ENCODE peak calls at places on chromosomes 4 and X, in six cellular contexts. L, T, E, U, J and Z are unnamed samples.

GRCh38 chr4:123976285-123976684 is 579.7 kb downstream of the SPRY1 start:
- DNase-seq in J (peak), E (no peak), L (no peak), T (no peak), U (no peak), Z (no peak)

GRCh38 chr4:140135529-140136021 is 18.4 kb downstream of the MAML3 start:
- DNase-seq in T (peak), E (peak), L (no peak), U (no peak), J (peak), Z (peak)

GRCh38 chr4:24160358-24160757 is 270.5 kb upstream of the PPARGC1A start:
- DNase-seq in L (no peak), J (no peak), T (no peak), E (peak), U (no peak), Z (no peak)

GRCh38 chr4:150181536-150181935 is 103.3 kb downstream of the DCLK2 start:
- DNase-seq in E (peak), J (peak), L (no peak), T (no peak), U (no peak), Z (peak)

GRCh38 chr4:126445596-126445995 is 1130.8 kb downstream of the FAT4 start:
- DNase-seq in E (no peak), L (no peak), J (no peak), T (no peak), U (no peak), Z (no peak)

GRCh38 chr4:183011213-183011907 is 87.7 kb upstream of the WWC2 start:
- DNase-seq in U (no peak), E (peak), T (no peak), L (no peak), J (no peak), Z (peak)

GRCh38 chr4:141213550-141213991 is 7.1 kb upstream of the ZNF330 start:
- DNase-seq in T (no peak), J (no peak), L (no peak), E (no peak), U (no peak), Z (no peak)

GRCh38 chr4:131348258-131348657 is 1800.8 kb upstream of the PCDH10 start:
- DNase-seq in E (no peak), U (no peak), L (no peak), J (no peak), T (no peak), Z (no peak)

GRCh38 chr4:80420638-80421037 is 85.1 kb downstream of the CFAP299 start:
- DNase-seq in L (no peak), T (no peak), U (no peak), J (no peak), E (no peak), Z (no peak)

GRCh38 chrX:153647461-153648357 is 706 bp downstream of the DUSP9 start:
- DNase-seq in U (no peak), T (peak), L (no peak), J (no peak), E (no peak), Z (no peak)

GRCh38 chr4:76293705-76294274 is 12.7 kb upstream of the STBD1 start:
- DNase-seq in U (no peak), E (no peak), L (no peak), J (no peak), T (no peak), Z (no peak)

GRCh38 chrX:46588263-46588662 is 14.7 kb downstream of the CHST7 start:
- DNase-seq in T (peak), U (peak), E (peak), J (peak), L (peak), Z (peak)

GRCh38 chr4:119647558-119647957 is 19.0 kb upstream of the PDE5A start:
- DNase-seq in T (no peak), L (no peak), J (no peak), U (no peak), E (no peak), Z (no peak)

GRCh38 chrX:49761481-49761880 is 65.7 kb upstream of the PAGE1 start:
- DNase-seq in J (peak), E (peak), L (peak), U (peak), T (no peak), Z (peak)

GRCh38 chr4:109207060-109207459 is 95.4 kb downstream of the COL25A1 start:
- DNase-seq in J (no peak), T (no peak), L (no peak), U (no peak), E (peak), Z (peak)

GRCh38 chr4:165355900-165356300 is 22.9 kb upstream of the CPE start:
- DNase-seq in T (no peak), J (peak), U (no peak), L (peak), E (peak), Z (peak)

GRCh38 chr4:30653291-30653690 is 66.9 kb upstream of the PCDH7 start:
- DNase-seq in T (no peak), U (no peak), J (no peak), E (no peak), L (no peak), Z (no peak)

GRCh38 chr4:30714408-30715031 is 5.6 kb upstream of the PCDH7 start:
- DNase-seq in J (peak), T (peak), U (no peak), E (peak), L (peak), Z (peak)

GRCh38 chr4:120659626-120660170 is 262.8 kb downstream of the PRDM5 start:
- DNase-seq in J (peak), E (no peak), L (no peak), U (no peak), T (no peak), Z (no peak)

GRCh38 chr4:7463584-7464258 is 29.0 kb upstream of the PSAPL1 start:
- DNase-seq in T (no peak), E (no peak), U (no peak), J (no peak), L (no peak), Z (no peak)

GRCh38 chr4:122045533-122045932 is 93.7 kb upstream of the TRPC3 start:
- DNase-seq in T (no peak), U (no peak), L (peak), J (peak), E (peak), Z (no peak)

GRCh38 chrX:9676311-9676710 is 89.3 kb downstream of the GPR143 start:
- DNase-seq in L (no peak), U (no peak), T (no peak), J (no peak), E (no peak), Z (no peak)

GRCh38 chr4:122959441-122959840 is 37.0 kb upstream of the NUDT6 start:
- DNase-seq in T (no peak), J (no peak), E (no peak), U (no peak), L (no peak), Z (no peak)

GRCh38 chr4:5455003-5455585 is 253.3 kb downstream of the EVC2 start:
- DNase-seq in E (no peak), U (no peak), T (no peak), L (no peak), J (no peak), Z (no peak)

GRCh38 chr4:24476209-24476781 is 108.1 kb downstream of the DHX15 start:
- DNase-seq in E (no peak), U (no peak), L (no peak), T (no peak), J (peak), Z (peak)

GRCh38 chrX:39965051-39965573 is 132.6 kb downstream of the BCOR start:
- DNase-seq in J (no peak), T (no peak), E (no peak), U (no peak), L (no peak), Z (no peak)

GRCh38 chr4:13386405-13387107 is 97.6 kb downstream of the RAB28 start:
- DNase-seq in L (no peak), T (no peak), J (no peak), U (no peak), E (peak), Z (no peak)

GRCh38 chrX:153741446-153741845 is 16.8 kb downstream of the ABCD1 start:
- DNase-seq in L (no peak), E (no peak), U (no peak), T (no peak), J (no peak), Z (no peak)

GRCh38 chrX:150226223-150226965 is 136.7 kb upstream of the MAMLD1 start:
- DNase-seq in J (no peak), U (no peak), E (no peak), T (no peak), L (no peak), Z (no peak)

GRCh38 chr4:87802858-87803257 is 3.5 kb downstream of the IBSP start:
- DNase-seq in J (no peak), E (no peak), L (no peak), T (no peak), U (no peak), Z (no peak)

GRCh38 chrX:47200385-47201150 is 6.9 kb downstream of the UBA1 start:
- DNase-seq in L (no peak), J (no peak), T (peak), E (no peak), U (no peak), Z (no peak)

GRCh38 chrX:33987458-33987857 is 144.7 kb downstream of the FAM47A start:
- DNase-seq in U (no peak), L (no peak), J (no peak), T (no peak), E (no peak), Z (no peak)

GRCh38 chr4:146051724-146052396 is 113.2 kb upstream of the ZNF827 start:
- DNase-seq in J (no peak), U (no peak), E (peak), L (no peak), T (no peak), Z (no peak)